ENCODE peak calls at places on chromosomes 3 and 15, in five cellular contexts. X is IMR-90, A is DND-41, O is HCT116, S is GM12878. V is an unnamed sample.

GRCh38 chr3:157094301-157094700 is 65.6 kb downstream of the CCNL1 start:
- DNase-seq in A (no peak), S (no peak), X (no peak), O (no peak), V (no peak)

GRCh38 chr3:184177767-184178306 is 3.2 kb downstream of the AP2M1 start:
- DNase-seq in X (no peak), O (no peak), A (no peak), S (no peak), V (no peak)

GRCh38 chr3:155079795-155080546 is at the start of gene MME:
- DNase-seq in S (no peak), A (peak; percentile 64), X (peak; percentile 73), O (no peak), V (peak; percentile 24)

GRCh38 chr3:81352867-81353266 is 408.6 kb downstream of the GBE1 start:
- DNase-seq in O (peak; percentile 13), A (no peak), S (no peak), X (peak; percentile 8), V (peak; percentile 17)

GRCh38 chr15:90376789-90377188 is 11.3 kb upstream of the IQGAP1 start:
- DNase-seq in S (no peak), O (no peak), X (no peak), A (peak; percentile 87), V (peak; percentile 54)

GRCh38 chr3:48528754-48529153 is 24.8 kb upstream of the SHISA5 start:
- DNase-seq in O (no peak), S (no peak), X (no peak), A (no peak), V (no peak)

GRCh38 chr15:28948036-28948435 is 62.3 kb downstream of the APBA2 start:
- DNase-seq in A (no peak), S (no peak), X (no peak), O (no peak), V (no peak)

GRCh38 chr3:4953119-4953518 is 26.1 kb upstream of the BHLHE40 start:
- DNase-seq in A (no peak), S (no peak), X (no peak), O (no peak), V (no peak)

GRCh38 chr3:65030847-65031463 is 343.2 kb upstream of the ADAMTS9 start:
- DNase-seq in A (peak; percentile 4), X (peak; percentile 53), S (no peak), O (no peak), V (no peak)

GRCh38 chr15:70283511-70283910 is 185.8 kb upstream of the TLE3 start:
- DNase-seq in A (no peak), O (no peak), X (no peak), S (no peak), V (no peak)

GRCh38 chr15:99019558-99020540 is 12.3 kb upstream of the PGPEP1L start:
- DNase-seq in A (no peak), S (no peak), O (no peak), X (peak; percentile 65), V (no peak)

GRCh38 chr3:135752851-135753250 is 212.7 kb upstream of the PPP2R3A start:
- DNase-seq in O (no peak), X (no peak), S (no peak), A (peak; percentile 39), V (no peak)

GRCh38 chr15:82530606-82531379 is 9.5 kb downstream of the RPS17 start:
- DNase-seq in S (peak; percentile 55), A (peak; percentile 47), X (peak; percentile 56), O (peak; percentile 73), V (peak; percentile 75)

GRCh38 chr15:37221671-37222207 is 121.4 kb upstream of the MEIS2 start:
- DNase-seq in A (no peak), S (no peak), X (no peak), O (no peak), V (no peak)

GRCh38 chr15:90598053-90598577 is 68.4 kb downstream of the CRTC3 start:
- DNase-seq in A (no peak), O (no peak), S (peak; percentile 46), X (no peak), V (no peak)

GRCh38 chr15:101148881-101149664 is 102.8 kb downstream of the CHSY1 start:
- DNase-seq in X (no peak), A (no peak), O (no peak), S (no peak), V (no peak)

GRCh38 chr15:101723161-101723873 is 956 bp downstream of the TARS3 start:
- DNase-seq in O (no peak), A (peak; percentile 52), S (peak; percentile 82), X (peak; percentile 26), V (peak; percentile 83)

GRCh38 chr15:40353697-40354096 is 2.9 kb downstream of the PHGR1 start:
- DNase-seq in S (no peak), A (no peak), X (no peak), O (no peak), V (no peak)

GRCh38 chr15:98678484-98678883 is 30.1 kb downstream of the IGF1R start:
- DNase-seq in A (no peak), O (no peak), S (no peak), X (no peak), V (no peak)

GRCh38 chr15:80036067-80036466 is 23.4 kb upstream of the ZFAND6 start:
- DNase-seq in X (no peak), A (no peak), S (no peak), O (no peak), V (peak; percentile 55)

GRCh38 chr3:98564282-98565005 is 29.0 kb downstream of the CPOX start:
- DNase-seq in X (no peak), O (no peak), S (no peak), A (peak; percentile 54), V (no peak)

GRCh38 chr15:58505581-58505980 is 73.8 kb downstream of the LIPC start:
- DNase-seq in O (no peak), A (no peak), S (no peak), X (peak; percentile 39), V (no peak)

GRCh38 chr15:48800811-48801460 is 9.9 kb downstream of the CEP152 start:
- DNase-seq in S (no peak), A (no peak), O (no peak), X (peak; percentile 43), V (peak; percentile 27)

GRCh38 chr3:178915365-178915764 is 156.2 kb downstream of the ZMAT3 start:
- DNase-seq in S (no peak), O (no peak), A (no peak), X (no peak), V (peak; percentile 28)

GRCh38 chr3:129623447-129624118 is 17.1 kb upstream of the PLXND1 start:
- DNase-seq in A (no peak), O (no peak), X (no peak), S (no peak), V (no peak)

GRCh38 chr3:77320514-77320913 is 280.6 kb downstream of the ROBO2 start:
- DNase-seq in X (peak; percentile 67), S (no peak), A (no peak), O (peak; percentile 1), V (peak; percentile 42)

GRCh38 chr15:62985768-62986167 is 56.8 kb upstream of the TPM1 start:
- DNase-seq in X (peak; percentile 81), S (no peak), O (no peak), A (no peak), V (no peak)

GRCh38 chr3:152298393-152299242 is 29.9 kb downstream of the MBNL1 start:
- DNase-seq in O (no peak), A (peak; percentile 55), X (peak; percentile 99), S (peak; percentile 74), V (no peak)

GRCh38 chr3:132695006-132695405 is 27.2 kb downstream of the NPHP3 start:
- DNase-seq in A (no peak), O (no peak), X (no peak), S (no peak), V (no peak)

GRCh38 chr15:40002295-40002694 is 36.7 kb downstream of the SRP14 start:
- DNase-seq in S (no peak), O (no peak), A (no peak), X (peak; percentile 65), V (no peak)

GRCh38 chr15:52308446-52309153 is 13.0 kb upstream of the MYO5C start:
- DNase-seq in A (no peak), O (no peak), S (no peak), X (no peak), V (no peak)

GRCh38 chr3:44013967-44014366 is 227.7 kb upstream of the TOPAZ1 start:
- DNase-seq in A (no peak), X (no peak), S (no peak), O (no peak), V (no peak)

GRCh38 chr3:173395073-173395411 is 2.5 kb upstream of the NLGN1 start:
- DNase-seq in A (no peak), S (no peak), X (no peak), O (no peak), V (no peak)

GRCh38 chr3:141021261-141021660 is 29.9 kb upstream of the SPSB4 start:
- DNase-seq in O (no peak), A (no peak), X (no peak), S (no peak), V (no peak)

GRCh38 chr3:13301295-13301987 is 118.7 kb downstream of the NUP210 start:
- DNase-seq in A (no peak), S (peak; percentile 28), O (peak; percentile 12), X (peak; percentile 68), V (no peak)
- H3K4me1 ChIP-seq in A (peaks cover 32% of the 10 kb centered on the region), S (peaks cover 4% of the 10 kb centered on the region), O (peaks cover 8% of the 10 kb centered on the region), X (peaks cover 2% of the 10 kb centered on the region), V (no peaks in the 10 kb centered on the region)

DNA sequence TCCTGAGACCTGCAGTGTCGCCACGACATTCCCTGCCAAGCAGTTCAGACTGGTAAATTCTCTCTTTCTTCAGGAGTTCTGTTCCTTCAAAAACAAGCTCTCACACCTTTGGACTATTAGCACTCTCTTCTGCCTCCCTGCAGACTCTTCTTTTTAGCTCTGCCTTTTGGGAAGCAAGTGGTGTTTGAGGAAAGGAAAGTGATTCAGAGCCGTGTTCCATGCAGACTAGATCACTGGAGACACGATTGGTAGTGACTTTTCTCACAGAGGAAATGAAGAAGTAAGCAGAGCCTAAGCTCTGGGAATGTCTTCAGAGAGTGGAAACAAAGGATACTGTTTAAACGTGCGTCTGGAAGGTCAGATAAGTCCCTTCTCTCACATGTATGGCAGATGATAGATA is 270.6 kb upstream of the TPRG1 start:
- DNase-seq in O (no peak), X (peak; percentile 66), A (no peak), S (no peak), V (no peak)
- H3K27ac ChIP-seq in O (peak overlapping the region; percentile 59), X (peak overlapping the region; percentile 26), A (no peak overlapping the region), S (no peak overlapping the region), V (no peak overlapping the region)

DNA sequence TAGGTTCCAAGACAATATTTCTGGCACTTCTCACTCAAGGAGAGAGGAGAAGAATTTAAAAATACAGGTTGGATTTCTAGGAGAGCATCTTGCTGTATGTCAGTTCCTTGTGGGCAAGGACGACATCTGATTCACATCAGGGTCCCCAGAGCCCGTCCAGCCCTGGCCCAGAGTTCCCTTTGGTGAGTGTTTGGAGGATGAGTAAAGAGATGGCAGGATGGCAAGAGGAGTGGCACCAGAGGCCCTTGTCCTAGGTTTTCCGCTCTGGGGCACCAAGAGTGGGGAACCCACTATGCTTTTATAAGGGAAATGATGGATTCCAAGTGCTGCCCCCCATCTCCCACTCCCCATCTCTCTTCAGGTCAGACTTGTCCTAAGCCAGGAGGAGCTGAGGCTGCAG is 181.8 kb downstream of the TBC1D2B start:
- DNase-seq in A (no peak), S (no peak), O (no peak), X (no peak), V (no peak)
- H4K20me1 ChIP-seq in A (no peaks in the 10 kb centered on the region), S (no peaks in the 10 kb centered on the region), O (no peaks in the 10 kb centered on the region), X (no peaks in the 10 kb centered on the region), V (no peaks in the 10 kb centered on the region)

DNA sequence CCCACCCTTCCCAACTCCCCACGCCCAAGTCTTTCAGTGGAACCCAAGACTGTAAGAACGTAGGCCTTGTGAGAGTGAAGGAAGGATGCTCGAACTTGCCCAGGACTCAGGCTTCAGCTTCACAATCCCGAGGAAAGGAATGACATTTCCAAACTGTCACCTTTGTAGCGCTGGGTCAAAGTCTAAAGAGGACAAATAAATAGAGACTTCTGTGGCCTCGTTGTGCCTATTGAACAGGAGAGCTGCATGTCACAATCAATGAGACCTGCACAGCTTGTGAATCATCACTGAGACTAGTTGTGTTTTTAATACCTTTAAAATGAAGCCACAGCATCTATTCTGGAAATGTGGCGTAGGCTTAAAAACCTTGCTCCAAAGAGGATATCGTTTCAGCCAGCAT is 222.8 kb upstream of the ST8SIA2 start:
- DNase-seq in O (no peak), S (no peak), X (no peak), A (no peak), V (no peak)
- H3K4me1 ChIP-seq in O (no peaks in the 10 kb centered on the region), S (no peaks in the 10 kb centered on the region), X (no peaks in the 10 kb centered on the region), A (no peaks in the 10 kb centered on the region), V (no peaks in the 10 kb centered on the region)

V was measured in MM.1S.